ENCODE peak calls at places on chromosomes 11 and 22, in four cellular contexts. V is HCT116, Z is K562, X is SK-N-SH. Y is an unnamed sample.
A peak's percentile ranks its signal among the peaks of the same experiment; 100 is the strongest.

GRCh38 chr11:36292311-36292722 is 3.1 kb upstream of the COMMD9 start:
- DNase-seq in V (peak; percentile 26), Z (peak; percentile 42), X (peak; percentile 71), Y (no peak)

GRCh38 chr11:72229925-72230763 is 5.6 kb downstream of the INPPL1 start:
- DNase-seq in Z (no peak), X (no peak), V (no peak), Y (no peak)

GRCh38 chr11:17735823-17736772 is 1.5 kb downstream of the KCNC1 start:
- DNase-seq in Z (no peak), V (no peak), X (peak; percentile 92), Y (no peak)

GRCh38 chr11:123308077-123308476 is 113.0 kb upstream of the CLMP start:
- DNase-seq in X (peak; percentile 62), V (no peak), Z (no peak), Y (no peak)

GRCh38 chr11:107713009-107713408 is 1.2 kb upstream of the SLN start:
- DNase-seq in Z (no peak), V (no peak), X (no peak), Y (no peak)

GRCh38 chr22:38766076-38766777 is 10.4 kb upstream of the SUN2 start:
- DNase-seq in X (peak; percentile 77), Z (peak; percentile 46), V (peak; percentile 79), Y (peak; percentile 74)

GRCh38 chr11:111941963-111942362 is 4.8 kb downstream of the DIXDC1 start:
- DNase-seq in X (peak; percentile 44), V (no peak), Z (no peak), Y (no peak)

GRCh38 chr11:12017865-12018453 is 9.5 kb upstream of the DKK3 start:
- DNase-seq in X (no peak), Z (no peak), V (no peak), Y (no peak)

GRCh38 chr11:64000026-64000739 is 13.9 kb downstream of the OTUB1 start:
- DNase-seq in Z (no peak), X (peak; percentile 44), V (no peak), Y (no peak)

GRCh38 chr11:95459268-95460040 is 228.5 kb upstream of the SESN3 start:
- DNase-seq in Z (no peak), X (peak; percentile 42), V (no peak), Y (no peak)

GRCh38 chr11:37643968-37644367 is 1045.9 kb upstream of the RAG2 start:
- DNase-seq in X (no peak), Z (no peak), V (no peak), Y (no peak)

GRCh38 chr11:131918663-131919062 is 548.2 kb downstream of the NTM start:
- DNase-seq in X (no peak), Z (no peak), V (no peak), Y (no peak)

GRCh38 chr22:24553597-24554315 is 1.2 kb downstream of the GUCD1 start:
- DNase-seq in V (no peak), Z (no peak), X (no peak), Y (peak; percentile 25)

GRCh38 chr22:38204784-38205183 is 3.0 kb downstream of the MAFF start:
- DNase-seq in V (no peak), X (no peak), Z (no peak), Y (no peak)

GRCh38 chr11:132683602-132684001 is 848.7 kb downstream of the OPCML start:
- DNase-seq in Z (no peak), V (no peak), X (no peak), Y (peak; percentile 2)

GRCh38 chr22:17366830-17367229 is 2.4 kb upstream of the CECR2 start:
- DNase-seq in Z (peak; percentile 63), X (peak; percentile 37), V (peak; percentile 18), Y (no peak)

GRCh38 chr11:76672431-76673163 is 2.0 kb upstream of the LRRC32 start:
- DNase-seq in X (no peak), Z (no peak), V (no peak), Y (no peak)

GRCh38 chr22:42368379-42369249 is 63.6 kb downstream of the NFAM1 start:
- DNase-seq in Z (peak; percentile 24), X (no peak), V (no peak), Y (no peak)

GRCh38 chr22:41935015-41935908 is 8.7 kb upstream of the TNFRSF13C start:
- DNase-seq in X (no peak), Z (no peak), V (no peak), Y (no peak)

GRCh38 chr11:11370263-11371060 is 17.4 kb upstream of the CSNK2A3 start:
- DNase-seq in X (no peak), V (no peak), Z (no peak), Y (no peak)

GRCh38 chr11:47235163-47235562 is 13.5 kb downstream of the ACP2 start:
- DNase-seq in X (peak; percentile 5), V (no peak), Z (no peak), Y (no peak)

GRCh38 chr11:130499828-130500227 is 51.4 kb downstream of the ADAMTS15 start:
- DNase-seq in Z (no peak), X (no peak), V (no peak), Y (no peak)

GRCh38 chr22:20569059-20570058 is 61.9 kb downstream of the MED15 start:
- DNase-seq in V (peak; percentile 78), X (no peak), Z (no peak), Y (no peak)

GRCh38 chr11:33294797-33295196 is 37.6 kb downstream of the HIPK3 start:
- DNase-seq in X (no peak), Z (no peak), V (no peak), Y (no peak)

GRCh38 chr11:4190098-4190497 is 95.5 kb downstream of the RRM1 start:
- DNase-seq in Z (no peak), V (no peak), X (no peak), Y (no peak)

GRCh38 chr11:1786466-1786865 is 22.7 kb upstream of the CTSD start:
- DNase-seq in V (no peak), Z (no peak), X (no peak), Y (no peak)

GRCh38 chr22:38085501-38085900 is 1.5 kb upstream of the SLC16A8 start:
- DNase-seq in Z (no peak), V (no peak), X (no peak), Y (no peak)

GRCh38 chr11:20854214-20854613 is 184.8 kb downstream of the NELL1 start:
- DNase-seq in V (no peak), Z (no peak), X (no peak), Y (no peak)

GRCh38 chr11:84468255-84468654 is 1158.9 kb downstream of the DLG2 start:
- DNase-seq in X (no peak), Z (no peak), V (no peak), Y (no peak)

GRCh38 chr11:46898396-46899095 is 19.8 kb downstream of the LRP4 start:
- DNase-seq in V (no peak), X (no peak), Z (no peak), Y (no peak)

DNA sequence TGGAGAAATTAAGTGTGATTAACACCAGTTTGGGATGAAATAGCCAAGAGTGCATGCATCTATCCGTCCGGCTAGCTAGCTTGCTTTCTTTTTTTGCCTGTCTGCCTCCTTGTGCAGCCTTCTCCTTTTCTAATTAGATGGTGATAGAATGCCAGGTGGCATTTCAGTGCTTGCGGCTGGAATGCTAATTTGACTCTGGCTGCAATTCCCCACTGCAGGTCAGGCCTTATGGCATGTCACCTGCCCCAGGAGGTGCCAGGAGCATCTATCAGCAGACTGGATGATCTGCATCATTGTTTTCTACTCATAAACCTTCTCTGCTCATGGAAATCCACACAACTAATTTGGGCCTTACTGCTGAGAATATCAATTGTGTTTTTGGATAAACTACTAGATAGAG is 51.1 kb upstream of the CABP7 start:
- DNase-seq in X (no peak), Z (no peak), V (no peak), Y (no peak)
- TF ChIP-seq ELF1 in X (no peak), Z (no peak), V (no peak), Y (no peak)

GRCh38 chr11:79253280-79253679 is 187.6 kb downstream of the TENM4 start:
- DNase-seq in Z (no peak), V (no peak), X (no peak), Y (no peak)
- TF ChIP-seq ELF1 in Z (no peak), V (no peak), X (no peak), Y (no peak)

GRCh38 chr22:32476804-32477203 is 2.2 kb downstream of the FBXO7 start:
- DNase-seq in X (no peak), V (no peak), Z (no peak), Y (no peak)

GRCh38 chr22:32474635-32475427 is at the start of gene FBXO7:
- DNase-seq in X (peak; percentile 94), V (peak; percentile 80), Z (peak; percentile 84), Y (peak; percentile 84)

GRCh38 chr22:32475428-32476010 is 908 bp downstream of the FBXO7 start:
- DNase-seq in V (peak; percentile 8), X (peak; percentile 23), Z (no peak), Y (no peak)

GRCh38 chr22:32476286-32476685 is 1.7 kb downstream of the FBXO7 start:
- DNase-seq in V (no peak), Z (no peak), X (no peak), Y (no peak)

DNA sequence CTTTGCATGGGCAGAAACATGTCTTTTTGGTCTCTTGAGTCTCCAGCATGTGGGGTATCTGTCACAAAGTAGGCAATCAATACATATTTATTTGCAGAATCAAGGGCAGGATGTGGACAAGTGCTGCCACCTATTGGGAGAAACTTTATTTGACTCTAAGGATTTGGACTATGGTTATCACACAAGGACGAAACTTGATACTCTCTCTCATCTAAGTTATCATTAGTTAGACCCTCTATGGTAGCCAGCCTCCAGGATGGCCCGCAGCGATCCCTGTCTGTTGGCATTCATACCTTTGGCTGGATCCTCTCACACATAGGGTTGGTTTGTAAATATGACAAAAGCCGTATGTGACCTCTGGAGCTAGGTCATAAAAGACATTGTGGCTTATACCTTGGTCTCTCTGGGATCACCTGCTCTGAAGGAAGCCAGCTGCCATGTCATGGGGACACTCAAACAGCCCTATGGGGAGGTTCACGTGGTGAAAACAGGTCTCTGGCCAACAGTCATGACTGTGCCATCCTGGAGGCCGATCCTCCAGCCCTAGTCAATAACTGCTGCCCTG is 1.1 kb upstream of the FBXO7 start:
- DNase-seq in Z (peak; percentile 25), X (peak; percentile 61), V (peak; percentile 68), Y (peak; percentile 76)
- TF ChIP-seq ELF1 in Z (no peak), X (no peak), V (no peak), Y (no peak)

GRCh38 chr11:104997288-104997687 is 25.7 kb downstream of the CASP5 start:
- DNase-seq in V (no peak), Z (no peak), X (no peak), Y (no peak)
- TF ChIP-seq ELF1 in V (no peak), Z (no peak), X (no peak), Y (no peak)

DNA sequence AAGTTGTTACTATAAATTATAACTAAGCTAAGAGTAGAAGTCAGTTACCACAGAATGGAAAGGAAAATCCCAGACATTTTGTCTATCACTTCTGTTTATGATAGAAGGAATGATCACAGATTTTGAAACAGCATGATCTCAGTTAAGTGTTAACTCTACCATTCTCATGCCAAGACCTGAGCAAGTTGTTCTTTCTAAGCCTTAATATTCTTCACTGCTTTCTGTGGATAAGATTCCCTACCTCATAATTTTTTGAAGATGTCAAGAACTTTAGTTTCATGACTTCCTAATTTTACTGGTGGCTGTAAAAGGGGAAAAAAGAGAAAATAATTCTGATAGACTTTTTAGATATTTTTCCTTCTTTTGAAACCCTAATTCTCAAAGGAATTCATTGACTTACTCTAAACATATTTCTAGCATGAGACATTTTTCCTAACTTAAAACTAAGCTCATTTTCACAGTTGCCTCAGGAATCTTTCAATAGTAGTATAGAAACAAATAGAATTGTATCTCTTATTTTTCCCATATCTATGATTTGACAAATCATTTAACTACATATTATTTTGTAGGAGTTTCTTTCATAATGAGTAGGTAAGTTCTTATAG is 520.0 kb upstream of the LUZP2 start:
- DNase-seq in Z (no peak), X (no peak), V (no peak), Y (no peak)
- TF ChIP-seq ELF1 in Z (no peak), X (no peak), V (no peak), Y (no peak)

Y was measured in HepG2.